ENCODE peak calls at places on chromosomes 11 and 22, in four cellular contexts. R is body of pancreas, Z is activated T-cell treated with anti-CD3 and anti-CD28 coated beads for 1 hour, I is kidney tubule cell. F is an unnamed sample.

GRCh38 chr11:102240502-102240901 is 76.8 kb upstream of the BIRC3 start:
- DNase-seq in R (no peak), Z (no peak), I (no peak), F (no peak)

GRCh38 chr11:62392944-62393628 is 25.7 kb upstream of the SCGB1A1 start:
- DNase-seq in R (no peak), Z (no peak), I (peak), F (no peak)

GRCh38 chr11:93783362-93783761 is 720 bp upstream of the MED17 start:
- DNase-seq in R (no peak), Z (no peak), I (no peak), F (no peak)

GRCh38 chr11:11691296-11692141 is 69.7 kb upstream of the GALNT18 start:
- DNase-seq in R (no peak), Z (no peak), I (no peak), F (no peak)

GRCh38 chr11:121067912-121068652 is 33.0 kb upstream of the TECTA start:
- DNase-seq in R (no peak), Z (no peak), I (no peak), F (no peak)

GRCh38 chr11:11993814-11994213 is 14.6 kb downstream of the DKK3 start:
- DNase-seq in R (no peak), Z (no peak), I (peak), F (no peak)

GRCh38 chr11:121794671-121795070 is 321.3 kb downstream of the BLID start:
- DNase-seq in R (no peak), Z (no peak), I (no peak), F (no peak)

GRCh38 chr22:50475652-50476002 is 792 bp upstream of the SBF1 start:
- DNase-seq in R (no peak), Z (no peak), I (no peak), F (no peak)

GRCh38 chr11:113874096-113874919 is 1.1 kb downstream of the USP28 start:
- DNase-seq in R (no peak), Z (no peak), I (peak), F (no peak)

GRCh38 chr22:27662359-27663030 is 139.1 kb downstream of the MN1 start:
- DNase-seq in R (peak), Z (no peak), I (no peak), F (no peak)

F was measured in activated T-helper 2 cell treated with anti-CD3 and anti-CD28 coated beads, Interferon-gamma antibody, Interleukin-2, Interleukin-4, amounts not matched to agents 10 μg/mL and 5 μg/mL and 100 μg/mL, durations not matched to agents 14 hours and 24 hours and 36 hours.